ENCODE peak calls at places on chromosomes 1 and 21, in seven cellular contexts. One of them, this sample, is unnamed.

GRCh38 chr1:41361495-41362356 is 492 bp downstream of the FOXO6 start:
- DNase-seq in stimulated activated naive CD4-positive, alpha-beta T cell treated with Interleukin-2 at 50 U/mL for 16 hours: peak
- DNase-seq in CD8-positive, alpha-beta memory T cell: no peak
- DNase-seq in T-helper 17 cell: peak
- DNase-seq in nucleus accumbens: no peak
- DNase-seq in adrenal gland: no peak
- DNase-seq in stimulated activated CD8-positive, alpha-beta memory T cell treated with anti-CD3 and anti-CD28 coated beads, Interleukin-4, amount 100 ng/mL, for 24 hours: no peak
- DNase-seq in this sample: peak

GRCh38 chr1:163055531-163055930 is 13.6 kb upstream of the RGS4 start:
- DNase-seq in stimulated activated naive CD4-positive, alpha-beta T cell treated with Interleukin-2 at 50 U/mL for 16 hours: no peak
- DNase-seq in CD8-positive, alpha-beta memory T cell: no peak
- DNase-seq in T-helper 17 cell: no peak
- DNase-seq in nucleus accumbens: no peak
- DNase-seq in adrenal gland: no peak
- DNase-seq in stimulated activated CD8-positive, alpha-beta memory T cell treated with anti-CD3 and anti-CD28 coated beads, Interleukin-4, amount 100 ng/mL, for 24 hours: no peak
- DNase-seq in this sample: no peak

GRCh38 chr1:40594187-40594531 is 62.7 kb downstream of the ZNF684 start:
- DNase-seq in stimulated activated naive CD4-positive, alpha-beta T cell treated with Interleukin-2 at 50 U/mL for 16 hours: no peak
- DNase-seq in CD8-positive, alpha-beta memory T cell: no peak
- DNase-seq in T-helper 17 cell: no peak
- DNase-seq in nucleus accumbens: no peak
- DNase-seq in adrenal gland: no peak
- DNase-seq in stimulated activated CD8-positive, alpha-beta memory T cell treated with anti-CD3 and anti-CD28 coated beads, Interleukin-4, amount 100 ng/mL, for 24 hours: no peak
- DNase-seq in this sample: no peak

GRCh38 chr1:14678011-14678638 is 79.6 kb downstream of the KAZN start:
- DNase-seq in stimulated activated naive CD4-positive, alpha-beta T cell treated with Interleukin-2 at 50 U/mL for 16 hours: no peak
- DNase-seq in CD8-positive, alpha-beta memory T cell: no peak
- DNase-seq in T-helper 17 cell: no peak
- DNase-seq in nucleus accumbens: no peak
- DNase-seq in adrenal gland: no peak
- DNase-seq in stimulated activated CD8-positive, alpha-beta memory T cell treated with anti-CD3 and anti-CD28 coated beads, Interleukin-4, amount 100 ng/mL, for 24 hours: no peak
- DNase-seq in this sample: no peak

GRCh38 chr1:9589144-9589718 is 520 bp downstream of the TMEM201 start:
- DNase-seq in stimulated activated naive CD4-positive, alpha-beta T cell treated with Interleukin-2 at 50 U/mL for 16 hours: peak
- DNase-seq in CD8-positive, alpha-beta memory T cell: peak
- DNase-seq in T-helper 17 cell: peak
- DNase-seq in nucleus accumbens: no peak
- DNase-seq in adrenal gland: peak
- DNase-seq in stimulated activated CD8-positive, alpha-beta memory T cell treated with anti-CD3 and anti-CD28 coated beads, Interleukin-4, amount 100 ng/mL, for 24 hours: peak
- DNase-seq in this sample: no peak

GRCh38 chr1:67441183-67441582 is 11.0 kb upstream of the SERBP1 start:
- DNase-seq in stimulated activated naive CD4-positive, alpha-beta T cell treated with Interleukin-2 at 50 U/mL for 16 hours: peak
- DNase-seq in CD8-positive, alpha-beta memory T cell: no peak
- DNase-seq in T-helper 17 cell: no peak
- DNase-seq in nucleus accumbens: no peak
- DNase-seq in adrenal gland: peak
- DNase-seq in stimulated activated CD8-positive, alpha-beta memory T cell treated with anti-CD3 and anti-CD28 coated beads, Interleukin-4, amount 100 ng/mL, for 24 hours: no peak
- DNase-seq in this sample: peak

GRCh38 chr1:225908773-225909172 is 15.3 kb downstream of the PYCR2 start:
- DNase-seq in stimulated activated naive CD4-positive, alpha-beta T cell treated with Interleukin-2 at 50 U/mL for 16 hours: no peak
- DNase-seq in CD8-positive, alpha-beta memory T cell: no peak
- DNase-seq in T-helper 17 cell: no peak
- DNase-seq in nucleus accumbens: no peak
- DNase-seq in adrenal gland: no peak
- DNase-seq in stimulated activated CD8-positive, alpha-beta memory T cell treated with anti-CD3 and anti-CD28 coated beads, Interleukin-4, amount 100 ng/mL, for 24 hours: no peak
- DNase-seq in this sample: no peak

GRCh38 chr21:45386728-45387371 is 18.1 kb upstream of the COL18A1 start:
- DNase-seq in stimulated activated naive CD4-positive, alpha-beta T cell treated with Interleukin-2 at 50 U/mL for 16 hours: no peak
- DNase-seq in CD8-positive, alpha-beta memory T cell: no peak
- DNase-seq in T-helper 17 cell: no peak
- DNase-seq in nucleus accumbens: no peak
- DNase-seq in adrenal gland: peak
- DNase-seq in stimulated activated CD8-positive, alpha-beta memory T cell treated with anti-CD3 and anti-CD28 coated beads, Interleukin-4, amount 100 ng/mL, for 24 hours: no peak
- DNase-seq in this sample: no peak

GRCh38 chr1:68111804-68112436 is 61.5 kb upstream of the DIRAS3 start:
- DNase-seq in stimulated activated naive CD4-positive, alpha-beta T cell treated with Interleukin-2 at 50 U/mL for 16 hours: no peak
- DNase-seq in CD8-positive, alpha-beta memory T cell: no peak
- DNase-seq in T-helper 17 cell: no peak
- DNase-seq in nucleus accumbens: peak
- DNase-seq in adrenal gland: peak
- DNase-seq in stimulated activated CD8-positive, alpha-beta memory T cell treated with anti-CD3 and anti-CD28 coated beads, Interleukin-4, amount 100 ng/mL, for 24 hours: no peak
- DNase-seq in this sample: peak

GRCh38 chr1:241844593-241844992 is 3.4 kb upstream of the EXO1 start:
- DNase-seq in stimulated activated naive CD4-positive, alpha-beta T cell treated with Interleukin-2 at 50 U/mL for 16 hours: no peak
- DNase-seq in CD8-positive, alpha-beta memory T cell: no peak
- DNase-seq in T-helper 17 cell: no peak
- DNase-seq in nucleus accumbens: no peak
- DNase-seq in adrenal gland: no peak
- DNase-seq in stimulated activated CD8-positive, alpha-beta memory T cell treated with anti-CD3 and anti-CD28 coated beads, Interleukin-4, amount 100 ng/mL, for 24 hours: no peak
- DNase-seq in this sample: no peak

GRCh38 chr1:110195196-110195595 is 14.9 kb upstream of the KCNC4 start:
- DNase-seq in stimulated activated naive CD4-positive, alpha-beta T cell treated with Interleukin-2 at 50 U/mL for 16 hours: no peak
- DNase-seq in CD8-positive, alpha-beta memory T cell: no peak
- DNase-seq in T-helper 17 cell: no peak
- DNase-seq in nucleus accumbens: no peak
- DNase-seq in adrenal gland: no peak
- DNase-seq in stimulated activated CD8-positive, alpha-beta memory T cell treated with anti-CD3 and anti-CD28 coated beads, Interleukin-4, amount 100 ng/mL, for 24 hours: no peak
- DNase-seq in this sample: no peak

GRCh38 chr1:3369437-3370076 is 84.9 kb upstream of the ARHGEF16 start:
- DNase-seq in stimulated activated naive CD4-positive, alpha-beta T cell treated with Interleukin-2 at 50 U/mL for 16 hours: no peak
- DNase-seq in CD8-positive, alpha-beta memory T cell: no peak
- DNase-seq in T-helper 17 cell: no peak
- DNase-seq in nucleus accumbens: no peak
- DNase-seq in adrenal gland: peak
- DNase-seq in stimulated activated CD8-positive, alpha-beta memory T cell treated with anti-CD3 and anti-CD28 coated beads, Interleukin-4, amount 100 ng/mL, for 24 hours: no peak
- DNase-seq in this sample: no peak

GRCh38 chr1:58836396-58836795 is 52.5 kb upstream of the JUN start:
- DNase-seq in stimulated activated naive CD4-positive, alpha-beta T cell treated with Interleukin-2 at 50 U/mL for 16 hours: no peak
- DNase-seq in CD8-positive, alpha-beta memory T cell: no peak
- DNase-seq in T-helper 17 cell: no peak
- DNase-seq in nucleus accumbens: no peak
- DNase-seq in adrenal gland: no peak
- DNase-seq in stimulated activated CD8-positive, alpha-beta memory T cell treated with anti-CD3 and anti-CD28 coated beads, Interleukin-4, amount 100 ng/mL, for 24 hours: no peak
- DNase-seq in this sample: no peak

GRCh38 chr1:243471754-243472725 is 216.2 kb downstream of the SDCCAG8 start:
- DNase-seq in stimulated activated naive CD4-positive, alpha-beta T cell treated with Interleukin-2 at 50 U/mL for 16 hours: no peak
- DNase-seq in CD8-positive, alpha-beta memory T cell: no peak
- DNase-seq in T-helper 17 cell: no peak
- DNase-seq in nucleus accumbens: no peak
- DNase-seq in adrenal gland: no peak
- DNase-seq in stimulated activated CD8-positive, alpha-beta memory T cell treated with anti-CD3 and anti-CD28 coated beads, Interleukin-4, amount 100 ng/mL, for 24 hours: no peak
- DNase-seq in this sample: no peak

GRCh38 chr1:158649052-158649451 is 37.5 kb downstream of the SPTA1 start:
- DNase-seq in stimulated activated naive CD4-positive, alpha-beta T cell treated with Interleukin-2 at 50 U/mL for 16 hours: no peak
- DNase-seq in CD8-positive, alpha-beta memory T cell: no peak
- DNase-seq in T-helper 17 cell: no peak
- DNase-seq in nucleus accumbens: no peak
- DNase-seq in adrenal gland: no peak
- DNase-seq in stimulated activated CD8-positive, alpha-beta memory T cell treated with anti-CD3 and anti-CD28 coated beads, Interleukin-4, amount 100 ng/mL, for 24 hours: no peak
- DNase-seq in this sample: no peak

GRCh38 chr21:24290151-24290833 is 1317.0 kb downstream of the MRPL39 start:
- DNase-seq in stimulated activated naive CD4-positive, alpha-beta T cell treated with Interleukin-2 at 50 U/mL for 16 hours: no peak
- DNase-seq in CD8-positive, alpha-beta memory T cell: peak
- DNase-seq in T-helper 17 cell: no peak
- DNase-seq in nucleus accumbens: no peak
- DNase-seq in adrenal gland: no peak
- DNase-seq in stimulated activated CD8-positive, alpha-beta memory T cell treated with anti-CD3 and anti-CD28 coated beads, Interleukin-4, amount 100 ng/mL, for 24 hours: peak
- DNase-seq in this sample: no peak

GRCh38 chr1:180234369-180235076 is 4.5 kb downstream of the LHX4 start:
- DNase-seq in stimulated activated naive CD4-positive, alpha-beta T cell treated with Interleukin-2 at 50 U/mL for 16 hours: no peak
- DNase-seq in CD8-positive, alpha-beta memory T cell: no peak
- DNase-seq in T-helper 17 cell: no peak
- DNase-seq in nucleus accumbens: no peak
- DNase-seq in adrenal gland: no peak
- DNase-seq in stimulated activated CD8-positive, alpha-beta memory T cell treated with anti-CD3 and anti-CD28 coated beads, Interleukin-4, amount 100 ng/mL, for 24 hours: no peak
- DNase-seq in this sample: no peak

GRCh38 chr1:26787381-26787705 is 407 bp upstream of the PIGV start:
- DNase-seq in stimulated activated naive CD4-positive, alpha-beta T cell treated with Interleukin-2 at 50 U/mL for 16 hours: peak
- DNase-seq in CD8-positive, alpha-beta memory T cell: no peak
- DNase-seq in T-helper 17 cell: peak
- DNase-seq in nucleus accumbens: no peak
- DNase-seq in adrenal gland: no peak
- DNase-seq in stimulated activated CD8-positive, alpha-beta memory T cell treated with anti-CD3 and anti-CD28 coated beads, Interleukin-4, amount 100 ng/mL, for 24 hours: peak
- DNase-seq in this sample: no peak

GRCh38 chr1:41418868-41419583 is 57.8 kb downstream of the FOXO6 start:
- DNase-seq in stimulated activated naive CD4-positive, alpha-beta T cell treated with Interleukin-2 at 50 U/mL for 16 hours: no peak
- DNase-seq in CD8-positive, alpha-beta memory T cell: no peak
- DNase-seq in T-helper 17 cell: no peak
- DNase-seq in nucleus accumbens: no peak
- DNase-seq in adrenal gland: peak
- DNase-seq in stimulated activated CD8-positive, alpha-beta memory T cell treated with anti-CD3 and anti-CD28 coated beads, Interleukin-4, amount 100 ng/mL, for 24 hours: no peak
- DNase-seq in this sample: no peak

This sample was measured in substantia nigra.